ENCODE peak calls at places on chromosomes 16 and 17, in five cellular contexts. N, R, D, M and T are unnamed samples.
A peak's percentile ranks its signal among the peaks of the same experiment; 100 is the strongest.

GRCh38 chr17:52636443-52636842 is 477.9 kb upstream of the CA10 start:
- DNase-seq in N (no peak), R (no peak), D (no peak), M (no peak), T (no peak)

GRCh38 chr17:3546997-3547396 is 10.6 kb downstream of the TRPV3 start:
- DNase-seq in N (no peak), R (no peak), D (no peak), M (no peak), T (no peak)

GRCh38 chr17:69672924-69673323 is 258.4 kb downstream of the MAP2K6 start:
- DNase-seq in N (no peak), R (no peak), D (no peak), M (peak; percentile 70), T (peak; percentile 61)

GRCh38 chr16:79997257-79997656 is 396.7 kb upstream of the MAF start:
- DNase-seq in N (peak; percentile 50), R (no peak), D (no peak), M (no peak), T (peak; percentile 31)

GRCh38 chr17:33651631-33652030 is 358.5 kb upstream of the ASIC2 start:
- DNase-seq in N (no peak), R (no peak), D (no peak), M (no peak), T (no peak)

GRCh38 chr17:40430272-40431230 is 12.7 kb upstream of the IGFBP4 start:
- DNase-seq in N (no peak), R (no peak), D (peak; percentile 16), M (no peak), T (no peak)

GRCh38 chr16:85569615-85570212 is 43.4 kb upstream of the GSE1 start:
- DNase-seq in N (no peak), R (no peak), D (no peak), M (peak; percentile 81), T (no peak)

GRCh38 chr16:81626181-81626674 is 152.9 kb upstream of the PLCG2 start:
- DNase-seq in N (no peak), R (no peak), D (no peak), M (no peak), T (peak; percentile 57)

GRCh38 chr16:398551-399277 is 1.7 kb downstream of the NME4 start:
- DNase-seq in N (peak; percentile 49), R (no peak), D (no peak), M (no peak), T (no peak)

GRCh38 chr16:27639588-27640276 is 89.8 kb downstream of the KATNIP start:
- DNase-seq in N (peak; percentile 67), R (no peak), D (peak; percentile 46), M (peak; percentile 41), T (peak; percentile 53)

GRCh38 chr17:72117748-72118587 is 2.9 kb upstream of the SOX9 start:
- DNase-seq in N (peak; percentile 67), R (peak; percentile 4), D (peak; percentile 40), M (no peak), T (no peak)

GRCh38 chr17:42422412-42422957 is 571 bp downstream of the CAVIN1 start:
- DNase-seq in N (peak; percentile 57), R (no peak), D (no peak), M (no peak), T (no peak)

GRCh38 chr17:58184308-58184985 is 8.1 kb upstream of the EPX start:
- DNase-seq in N (peak; percentile 27), R (no peak), D (no peak), M (peak; percentile 18), T (peak; percentile 88)

GRCh38 chr17:68450801-68451200 is 6.5 kb downstream of the WIPI1 start:
- DNase-seq in N (no peak), R (no peak), D (no peak), M (no peak), T (no peak)

GRCh38 chr17:68452724-68453290 is 4.5 kb downstream of the WIPI1 start:
- DNase-seq in N (no peak), R (no peak), D (no peak), M (no peak), T (peak; percentile 39)

GRCh38 chr17:68450391-68450790 is 6.9 kb downstream of the WIPI1 start:
- DNase-seq in N (no peak), R (no peak), D (no peak), M (no peak), T (no peak)

GRCh38 chr17:68453991-68454665 is 3.2 kb downstream of the WIPI1 start:
- DNase-seq in N (no peak), R (no peak), D (no peak), M (no peak), T (no peak)

DNA sequence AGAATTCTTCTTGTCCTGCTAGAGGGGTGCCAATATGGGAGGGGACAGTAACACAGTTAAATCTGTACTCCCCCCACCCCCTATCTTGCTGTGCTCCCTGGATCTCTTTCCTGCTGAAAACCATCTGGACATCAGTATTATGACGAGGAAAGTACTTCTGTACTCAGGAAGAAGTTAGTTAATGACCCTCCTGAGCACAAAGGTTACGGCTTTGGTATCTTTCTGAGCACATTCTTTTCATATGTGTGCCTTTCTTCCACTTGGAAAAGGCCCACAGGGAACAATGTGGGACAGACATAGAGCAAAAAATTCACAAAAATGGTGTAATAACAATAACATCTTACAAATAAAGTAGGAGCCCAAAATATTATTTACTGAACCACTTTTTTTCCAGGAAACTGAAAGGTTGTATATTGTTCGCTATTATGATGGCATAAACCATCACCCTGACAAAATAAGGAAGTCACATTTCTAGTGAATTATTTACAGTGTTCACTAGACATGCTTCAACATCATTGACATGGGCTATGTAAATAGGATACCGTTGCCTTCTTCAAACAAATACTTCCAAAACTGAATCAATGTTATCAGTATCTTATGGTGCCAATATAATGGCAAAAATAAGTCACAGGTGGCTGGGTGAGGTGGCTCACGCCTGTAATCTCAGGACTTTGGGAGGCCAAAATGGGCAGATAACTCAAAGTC is 5.5 kb downstream of the WIPI1 start:
- DNase-seq in N (no peak), R (no peak), D (no peak), M (no peak), T (no peak)
- H3K36me3 ChIP-seq in N (no peaks in the 10 kb centered on the region), R (peaks cover 61% of the 10 kb centered on the region), D (no peaks in the 10 kb centered on the region), M (peaks cover 34% of the 10 kb centered on the region), T (peaks cover 13% of the 10 kb centered on the region)

GRCh38 chr17:81568416-81568815 is 16.3 kb upstream of the FAAP100 start:
- DNase-seq in N (no peak), R (no peak), D (no peak), M (no peak), T (no peak)
- H3K27me3 ChIP-seq in N (no peaks in the 10 kb centered on the region), R (no peaks in the 10 kb centered on the region), D (no peaks in the 10 kb centered on the region), M (no peaks in the 10 kb centered on the region), T (no peaks in the 10 kb centered on the region)

DNA sequence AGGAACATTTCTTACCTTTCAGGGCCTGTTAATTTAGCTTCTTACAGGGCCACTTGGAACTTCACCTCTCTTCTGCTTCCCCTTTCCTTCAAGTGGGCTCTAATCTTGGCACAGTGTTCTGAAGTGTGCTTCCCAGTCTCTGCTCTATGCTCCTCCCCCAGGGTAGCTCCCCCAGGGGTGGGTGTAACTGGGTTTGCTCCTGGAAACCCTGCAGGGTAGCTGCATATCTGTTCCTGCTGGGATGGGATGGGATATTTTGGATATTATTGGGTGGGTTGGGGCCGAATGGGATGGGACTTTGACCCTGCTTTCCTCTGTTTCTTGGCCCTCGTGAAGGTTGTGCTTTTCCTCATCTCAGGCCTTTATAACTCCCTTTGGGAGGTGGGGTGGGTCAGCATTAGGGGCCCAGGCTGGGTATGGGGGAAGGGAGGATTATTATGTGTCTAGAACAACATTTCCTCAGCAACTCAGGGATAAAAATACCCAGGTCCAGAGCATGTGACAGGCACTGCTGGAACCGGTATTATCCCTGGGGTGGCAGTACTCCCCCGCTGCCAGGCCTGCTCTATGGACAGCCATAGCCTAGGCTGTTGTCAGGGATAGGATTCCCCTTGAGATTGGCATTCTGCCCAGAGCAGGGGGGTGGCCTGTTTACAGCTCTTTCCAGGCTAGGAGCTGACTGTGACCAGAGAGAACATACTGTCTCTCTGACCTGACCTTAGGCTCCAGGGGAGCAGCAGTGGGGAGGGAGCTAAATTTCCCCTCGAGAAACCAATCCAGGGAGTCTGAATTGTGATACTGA is 5.0 kb downstream of the NFE2L1 start:
- DNase-seq in N (no peak), R (peak; percentile 99), D (peak; percentile 48), M (no peak), T (no peak)
- H3K4me3 ChIP-seq in N (no peak overlapping the region), R (peak overlapping the region; percentile 84), D (no peak overlapping the region), M (no peak overlapping the region), T (peak overlapping the region; percentile 3)

DNA sequence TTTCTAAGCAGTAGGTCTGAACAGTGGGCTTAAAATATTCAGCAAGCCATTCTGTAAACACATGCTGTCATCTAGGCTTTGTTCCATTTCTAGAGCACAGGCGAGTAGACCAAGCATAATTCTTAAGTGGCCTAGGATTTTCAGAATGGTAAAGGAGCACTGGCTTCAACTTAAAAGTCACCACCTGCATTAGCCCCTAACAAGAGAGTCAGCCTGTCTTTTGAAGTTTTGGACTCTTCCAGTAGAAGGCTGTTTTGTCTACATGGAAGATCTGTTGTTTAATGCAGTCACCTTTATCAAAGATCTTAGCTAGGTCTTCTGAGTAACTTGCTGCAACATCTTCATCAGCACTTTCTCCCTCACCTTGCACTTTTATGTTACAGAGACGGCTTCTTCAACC is 36.6 kb downstream of the TTC19 start:
- DNase-seq in N (no peak), R (no peak), D (no peak), M (no peak), T (no peak)
- H3K36me3 ChIP-seq in N (peaks cover 3% of the 10 kb centered on the region), R (peaks cover 97% of the 10 kb centered on the region), D (peaks cover 7% of the 10 kb centered on the region), M (peaks cover 55% of the 10 kb centered on the region), T (peaks cover 19% of the 10 kb centered on the region)

GRCh38 chr16:3036726-3037315 is at the start of gene BICDL2:
- DNase-seq in N (no peak), R (no peak), D (peak; percentile 90), M (no peak), T (no peak)
- H3K27me3 ChIP-seq in N (peaks cover 96% of the 10 kb centered on the region), R (peaks cover 76% of the 10 kb centered on the region), D (peaks cover 12% of the 10 kb centered on the region), M (peaks cover 65% of the 10 kb centered on the region), T (peaks cover 13% of the 10 kb centered on the region)

GRCh38 chr16:31094424-31095120 is at the start of gene VKORC1:
- DNase-seq in N (peak; percentile 98), R (peak; percentile 95), D (peak; percentile 97), M (peak; percentile 97), T (peak; percentile 96)
- H3K4me3 ChIP-seq in N (peak within 1 kb of the TSS; percentile 86), R (peak within 1 kb of the TSS; percentile 79), D (peak within 1 kb of the TSS; percentile 73), M (peak within 1 kb of the TSS; percentile 96), T (peak within 1 kb of the TSS; percentile 77)

GRCh38 chr16:56457927-56458470 is 6.6 kb downstream of the OGFOD1 start:
- DNase-seq in N (no peak), R (no peak), D (no peak), M (no peak), T (no peak)
- H3K36me3 ChIP-seq in N (peaks cover 20% of the 10 kb centered on the region), R (peaks cover 93% of the 10 kb centered on the region), D (peaks cover 5% of the 10 kb centered on the region), M (peaks cover 62% of the 10 kb centered on the region), T (peaks cover 27% of the 10 kb centered on the region)

DNA sequence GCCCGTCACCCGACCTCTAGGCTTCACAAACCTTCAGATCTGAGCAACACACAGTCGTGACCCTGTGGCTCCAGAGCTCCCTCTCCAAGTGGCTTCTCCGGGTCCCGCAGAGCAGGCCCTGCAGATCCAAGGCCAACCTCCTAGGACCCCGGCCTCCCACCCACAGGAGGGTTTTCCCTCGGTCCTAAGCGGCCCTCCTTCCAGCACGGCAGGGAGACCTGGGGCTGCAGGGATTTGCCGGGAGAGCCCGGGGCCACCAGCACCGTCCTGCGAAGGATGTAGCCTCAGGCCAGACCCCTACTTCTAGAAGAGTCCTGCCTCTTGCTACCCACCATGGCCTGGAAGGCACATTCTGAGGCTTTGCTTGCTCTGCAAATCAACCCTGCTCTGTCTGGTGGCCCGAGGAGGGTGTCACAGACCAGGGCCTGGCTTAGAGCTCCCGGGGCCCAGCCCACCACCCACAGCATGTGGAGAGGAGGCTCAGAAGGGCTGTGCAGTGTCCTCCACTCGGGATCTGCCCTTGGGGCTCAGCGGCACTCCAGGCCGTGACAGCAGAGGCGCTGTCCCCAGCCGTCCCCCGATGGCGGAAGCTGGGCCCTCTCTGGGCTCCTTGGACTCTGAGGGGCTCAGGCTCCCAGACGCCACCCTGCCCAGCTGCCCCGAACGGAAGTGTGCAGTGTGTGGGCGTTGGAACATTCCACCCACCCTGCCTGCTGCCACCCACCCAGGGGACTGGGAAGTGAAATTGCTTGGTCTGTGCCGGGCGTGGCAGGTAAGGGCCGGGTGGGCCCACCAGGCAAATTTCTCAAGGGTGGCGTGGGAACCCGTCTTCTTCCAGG is 28.8 kb upstream of the ACSF3 start:
- DNase-seq in N (no peak), R (no peak), D (no peak), M (no peak), T (no peak)
- H3K27me3 ChIP-seq in N (no peaks in the 10 kb centered on the region), R (peaks cover 23% of the 10 kb centered on the region), D (no peaks in the 10 kb centered on the region), M (peaks cover 7% of the 10 kb centered on the region), T (peaks cover 2% of the 10 kb centered on the region)